ENCODE peak calls at places on chromosomes 3 and 15, in ten cellular contexts. B, P, W, D, T, R, N, X, C and L are unnamed samples.

GRCh38 chr3:182697345-182697919 is 95.9 kb upstream of the ATP11B start:
- DNase-seq in P (peak), T (no peak), B (no peak), X (no peak), C (no peak), N (no peak), D (no peak), W (no peak), R (no peak), L (no peak)

GRCh38 chr15:49627407-49627877 is 6.6 kb downstream of the DTWD1 start:
- DNase-seq in C (no peak), N (no peak), B (no peak), R (no peak), P (no peak), D (no peak), T (peak), W (no peak), X (no peak), L (no peak)

GRCh38 chr15:55357774-55358173 is 38.8 kb downstream of the PIGB start:
- DNase-seq in X (no peak), P (no peak), N (no peak), R (no peak), T (peak), W (no peak), B (no peak), C (no peak), D (no peak), L (no peak)

GRCh38 chr3:66933233-66933632 is 64.9 kb upstream of the KBTBD8 start:
- DNase-seq in D (no peak), X (no peak), P (no peak), B (no peak), R (no peak), W (no peak), T (no peak), C (no peak), N (no peak), L (no peak)

GRCh38 chr15:63469190-63469589 is 35.2 kb upstream of the USP3 start:
- DNase-seq in T (no peak), W (no peak), C (no peak), X (no peak), P (no peak), N (no peak), D (no peak), B (no peak), R (no peak), L (no peak)

GRCh38 chr3:159775372-159775961 is 213.2 kb upstream of the IL12A start:
- DNase-seq in B (peak), N (no peak), W (no peak), R (peak), T (peak), P (no peak), C (peak), X (no peak), D (peak), L (no peak)

GRCh38 chr15:36447373-36447772 is 132.1 kb upstream of the CDIN1 start:
- DNase-seq in X (no peak), B (no peak), T (peak), P (no peak), D (no peak), N (no peak), W (no peak), R (no peak), C (no peak), L (no peak)

GRCh38 chr3:23256741-23257435 is 53.8 kb downstream of the UBE2E2 start:
- DNase-seq in X (no peak), B (no peak), D (no peak), P (no peak), T (no peak), N (no peak), W (no peak), R (no peak), C (no peak), L (no peak)

GRCh38 chr15:101068961-101069734 is 150.0 kb downstream of the LRRK1 start:
- DNase-seq in D (no peak), P (no peak), R (no peak), N (no peak), T (peak), B (no peak), X (no peak), W (no peak), C (no peak), L (no peak)

GRCh38 chr3:58422756-58423324 is 10.8 kb downstream of the PDHB start:
- DNase-seq in C (no peak), D (no peak), W (no peak), P (no peak), X (no peak), R (no peak), T (peak), N (no peak), B (no peak), L (no peak)

GRCh38 chr3:3200632-3201212 is 21.2 kb upstream of the CRBN start:
- DNase-seq in W (no peak), T (peak), X (peak), B (no peak), N (peak), D (no peak), C (no peak), P (peak), R (no peak), L (peak)

GRCh38 chr3:23592961-23593931 is 212.5 kb upstream of the UBE2E1 start:
- DNase-seq in C (no peak), B (no peak), D (no peak), X (no peak), T (no peak), N (no peak), R (no peak), P (no peak), W (no peak), L (peak)

GRCh38 chr3:127822836-127823589 is 698 bp upstream of the MGLL start:
- DNase-seq in B (no peak), T (peak), P (peak), X (no peak), R (peak), W (peak), N (peak), D (no peak), C (no peak), L (peak)

GRCh38 chr15:81297147-81297572 is 26.8 kb downstream of the STARD5 start:
- DNase-seq in B (no peak), X (no peak), P (no peak), N (no peak), T (peak), D (no peak), C (no peak), R (no peak), W (no peak), L (no peak)

GRCh38 chr15:45386420-45386819 is 8.1 kb upstream of the GATM start:
- DNase-seq in X (no peak), W (no peak), T (no peak), C (no peak), P (no peak), B (no peak), D (no peak), R (no peak), N (no peak), L (no peak)

GRCh38 chr15:34584321-34584668 is 844 bp upstream of the GOLGA8B start:
- DNase-seq in X (no peak), P (peak), B (no peak), T (no peak), W (peak), N (no peak), C (no peak), D (no peak), R (no peak), L (peak)

GRCh38 chr15:58551084-58551763 is 119.4 kb downstream of the LIPC start:
- DNase-seq in T (no peak), D (no peak), X (no peak), B (no peak), C (no peak), P (no peak), R (no peak), W (no peak), N (peak), L (no peak)

GRCh38 chr3:98695816-98696215 is 67.3 kb upstream of the ST3GAL6 start:
- DNase-seq in R (no peak), W (no peak), C (no peak), D (no peak), N (no peak), B (no peak), T (no peak), P (no peak), X (no peak), L (no peak)

GRCh38 chr15:90600954-90601353 is 71.2 kb downstream of the CRTC3 start:
- DNase-seq in X (no peak), R (no peak), D (no peak), N (no peak), W (no peak), P (no peak), B (no peak), C (no peak), T (no peak), L (no peak)

GRCh38 chr15:90606641-90607040 is 76.9 kb downstream of the CRTC3 start:
- DNase-seq in X (no peak), W (peak), N (no peak), R (no peak), B (no peak), C (no peak), P (no peak), D (no peak), T (no peak), L (no peak)

GRCh38 chr15:90599639-90600038 is 69.9 kb downstream of the CRTC3 start:
- DNase-seq in P (no peak), X (no peak), D (no peak), B (no peak), R (no peak), N (no peak), T (no peak), W (no peak), C (no peak), L (no peak)

GRCh38 chr15:90607361-90607760 is 77.6 kb downstream of the CRTC3 start:
- DNase-seq in W (no peak), T (no peak), X (no peak), D (no peak), R (no peak), C (no peak), B (no peak), P (no peak), N (no peak), L (no peak)

GRCh38 chr15:90603893-90604292 is 74.2 kb downstream of the CRTC3 start:
- DNase-seq in T (peak), N (peak), D (no peak), R (peak), C (no peak), B (no peak), X (peak), W (no peak), P (no peak), L (no peak)
- TF ChIP-seq CTCF in T (peak), N (peak), D (no peak), R (peak), C (no peak), B (peak), X (no peak), W (peak), P (peak), L (peak)

GRCh38 chr3:189655617-189656016 is 24.4 kb downstream of the TP63 start:
- DNase-seq in W (no peak), R (no peak), N (no peak), X (no peak), P (no peak), D (no peak), T (no peak), C (no peak), B (no peak), L (no peak)

GRCh38 chr3:189646902-189647542 is 15.8 kb downstream of the TP63 start:
- DNase-seq in C (no peak), W (no peak), D (no peak), B (no peak), N (no peak), T (no peak), P (no peak), R (no peak), X (no peak), L (no peak)

GRCh38 chr3:189652042-189652441 is 20.9 kb downstream of the TP63 start:
- DNase-seq in R (no peak), T (peak), D (no peak), W (no peak), N (no peak), B (no peak), P (peak), X (no peak), C (no peak), L (no peak)
- TF ChIP-seq CTCF in R (peak), T (peak), D (no peak), W (no peak), N (no peak), B (no peak), P (peak), X (no peak), C (no peak), L (peak)

GRCh38 chr15:82850242-82850591 is 40.8 kb downstream of the WHAMM start:
- DNase-seq in D (no peak), B (no peak), N (no peak), X (peak), T (peak), R (no peak), C (no peak), W (no peak), P (no peak), L (no peak)

GRCh38 chr15:82848201-82848993 is 39.0 kb downstream of the WHAMM start:
- DNase-seq in W (no peak), N (no peak), X (no peak), B (no peak), R (no peak), C (no peak), T (no peak), D (no peak), P (no peak), L (no peak)

GRCh38 chr15:82851331-82851850 is 42.0 kb downstream of the WHAMM start:
- DNase-seq in R (no peak), C (no peak), P (no peak), W (no peak), T (no peak), X (peak), D (no peak), B (no peak), N (peak), L (no peak)

GRCh38 chr15:82850731-82851130 is 41.3 kb downstream of the WHAMM start:
- DNase-seq in T (no peak), N (peak), R (no peak), C (no peak), X (peak), B (no peak), P (no peak), W (no peak), D (no peak), L (no peak)

GRCh38 chr15:82849556-82850241 is 40.3 kb downstream of the WHAMM start:
- DNase-seq in P (peak), R (peak), X (peak), T (peak), B (no peak), N (peak), W (peak), D (no peak), C (no peak), L (peak)
- TF ChIP-seq CTCF in P (peak), R (peak), X (no peak), T (peak), B (peak), N (peak), W (peak), D (no peak), C (peak), L (peak)

GRCh38 chr3:42557849-42558248 is 23.9 kb downstream of the SEC22C start:
- DNase-seq in N (no peak), P (no peak), C (no peak), D (no peak), R (no peak), W (no peak), B (no peak), T (no peak), X (peak), L (no peak)
- TF ChIP-seq CTCF in N (no peak), P (peak), C (no peak), D (no peak), R (peak), W (peak), B (no peak), T (no peak), X (no peak), L (peak)

DNA sequence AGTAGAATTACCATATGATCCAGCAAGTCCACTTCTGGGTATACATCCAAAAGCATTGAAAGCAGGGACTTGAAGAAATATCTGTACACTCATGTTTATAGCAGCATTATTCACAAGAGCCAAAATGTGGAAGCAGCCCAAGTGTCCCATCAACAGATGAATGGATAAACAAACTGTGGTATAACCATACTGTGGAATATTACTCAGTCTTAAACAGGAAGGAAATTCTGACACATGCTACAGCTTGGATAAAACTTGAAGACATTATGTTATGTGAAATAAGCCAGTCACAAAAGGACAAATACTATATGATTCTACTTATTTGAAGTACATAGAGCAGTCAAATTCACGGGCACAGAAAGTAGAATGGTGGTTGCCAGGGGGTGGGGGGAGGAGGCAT is 91.2 kb downstream of the HMG20A start:
- DNase-seq in N (no peak), W (no peak), R (no peak), X (no peak), P (no peak), D (no peak), T (no peak), B (no peak), C (no peak), L (no peak)
- TF ChIP-seq CTCF in N (no peak), W (no peak), R (no peak), X (no peak), P (no peak), D (no peak), T (no peak), B (no peak), C (no peak), L (no peak)

GRCh38 chr3:142930510-142930909 is 33.0 kb downstream of the PAQR9 start:
- DNase-seq in R (no peak), X (no peak), N (no peak), B (no peak), C (no peak), P (no peak), W (no peak), T (no peak), D (no peak), L (no peak)
- TF ChIP-seq CTCF in R (no peak), X (no peak), N (no peak), B (no peak), C (peak), P (peak), W (no peak), T (peak), D (no peak), L (no peak)

GRCh38 chr3:4565806-4566501 is 72.8 kb downstream of the ITPR1 start:
- DNase-seq in N (no peak), C (no peak), W (no peak), P (peak), D (no peak), B (no peak), R (no peak), T (no peak), X (no peak), L (no peak)

GRCh38 chr3:4561661-4562060 is 68.5 kb downstream of the ITPR1 start:
- DNase-seq in C (no peak), T (no peak), B (no peak), X (no peak), D (no peak), W (no peak), P (no peak), R (no peak), N (no peak), L (no peak)

GRCh38 chr3:4564928-4565586 is 71.9 kb downstream of the ITPR1 start:
- DNase-seq in N (no peak), X (no peak), P (no peak), T (no peak), B (no peak), D (no peak), C (no peak), R (no peak), W (no peak), L (no peak)

DNA sequence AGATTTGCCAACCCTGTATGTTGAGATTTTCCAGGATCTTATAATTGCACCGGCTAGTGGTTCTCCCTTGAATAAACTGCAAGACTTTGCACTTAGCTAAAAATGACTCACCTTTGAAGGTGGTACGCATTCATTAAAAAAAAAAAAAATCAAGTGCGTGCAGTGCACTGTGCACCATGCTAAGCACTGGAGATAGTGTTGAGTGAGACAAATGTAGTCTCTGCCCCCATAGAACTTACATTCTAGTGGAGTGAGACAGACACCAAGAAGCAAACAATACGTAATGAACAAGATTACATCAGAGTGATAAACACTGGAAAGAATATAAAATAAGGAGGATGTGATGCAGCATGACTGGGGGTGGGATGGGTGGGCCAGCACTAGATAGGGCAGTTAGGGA is 69.4 kb downstream of the ITPR1 start:
- DNase-seq in N (no peak), D (no peak), B (no peak), R (no peak), C (no peak), W (no peak), P (no peak), T (no peak), X (no peak), L (no peak)
- TF ChIP-seq CTCF in N (no peak), D (no peak), B (no peak), R (no peak), C (no peak), W (no peak), P (no peak), T (no peak), X (no peak), L (no peak)

GRCh38 chr3:31858439-31858838 is 122.6 kb downstream of the OSBPL10 start:
- DNase-seq in X (no peak), C (no peak), B (no peak), T (no peak), W (no peak), N (no peak), R (no peak), P (no peak), D (no peak), L (no peak)
- TF ChIP-seq CTCF in X (no peak), C (no peak), B (no peak), T (no peak), W (no peak), N (no peak), R (no peak), P (no peak), D (no peak), L (peak)

GRCh38 chr3:52522651-52523251 is 10.9 kb downstream of the NT5DC2 start:
- DNase-seq in N (no peak), R (peak), C (no peak), D (no peak), P (no peak), T (no peak), X (no peak), B (no peak), W (peak), L (no peak)

GRCh38 chr3:52524752-52525661 is 8.7 kb downstream of the NT5DC2 start:
- DNase-seq in C (no peak), P (peak), B (no peak), D (peak), N (no peak), T (no peak), R (peak), X (no peak), W (peak), L (no peak)

GRCh38 chr3:52523386-52524257 is 10.0 kb downstream of the NT5DC2 start:
- DNase-seq in P (peak), C (no peak), X (no peak), B (no peak), D (no peak), W (peak), N (no peak), T (no peak), R (peak), L (no peak)

GRCh38 chr3:52525666-52526065 is 8.0 kb downstream of the NT5DC2 start:
- DNase-seq in T (no peak), W (no peak), P (no peak), D (peak), C (no peak), X (no peak), B (no peak), N (no peak), R (no peak), L (no peak)

GRCh38 chr3:52524258-52524751 is 9.4 kb downstream of the NT5DC2 start:
- DNase-seq in P (no peak), N (no peak), X (no peak), R (no peak), W (peak), D (peak), B (no peak), C (no peak), T (no peak), L (no peak)
- TF ChIP-seq CTCF in P (no peak), N (no peak), X (no peak), R (no peak), W (no peak), D (no peak), B (no peak), C (no peak), T (no peak), L (no peak)

GRCh38 chr15:31442203-31443090 is 115.8 kb downstream of the KLF13 start:
- DNase-seq in X (no peak), R (peak), W (no peak), N (peak), T (peak), P (no peak), D (no peak), B (no peak), C (no peak), L (no peak)
- TF ChIP-seq CTCF in X (no peak), R (peak), W (no peak), N (no peak), T (peak), P (no peak), D (no peak), B (no peak), C (no peak), L (peak)